ENCODE peak calls at places on chromosomes 13 and 19, in eight cellular contexts. One of them, this sample, is unnamed.

GRCh38 chr19:34082289-34083077 is 89.8 kb upstream of the LSM14A start:
- DNase-seq in cardiac fibroblast: no peak
- DNase-seq in NB4: no peak
- DNase-seq in CD4-positive, CD25-positive, alpha-beta regulatory T cell: no peak
- DNase-seq in anterior cingulate cortex: no peak
- DNase-seq in bronchial epithelial cell: no peak
- DNase-seq in activated naive CD8-positive, alpha-beta T cell treated with anti-CD3 and anti-CD28 coated beads, Interleukin-2, amount 10 ng/mL, durations not matched to agents 7 days and 5 days: no peak
- DNase-seq in psoas muscle: no peak
- DNase-seq in this sample: no peak

GRCh38 chr13:111937763-111938375 is 129.1 kb upstream of the SOX1 start:
- DNase-seq in NB4: no peak
- DNase-seq in psoas muscle: no peak
- DNase-seq in cardiac fibroblast: no peak
- DNase-seq in anterior cingulate cortex: no peak
- DNase-seq in bronchial epithelial cell: peak; percentile 72
- DNase-seq in CD4-positive, CD25-positive, alpha-beta regulatory T cell: no peak
- DNase-seq in activated naive CD8-positive, alpha-beta T cell treated with anti-CD3 and anti-CD28 coated beads, Interleukin-2, amount 10 ng/mL, durations not matched to agents 7 days and 5 days: no peak
- DNase-seq in this sample: peak; percentile 21

GRCh38 chr19:42175952-42176648 is 41.4 kb downstream of the DEDD2 start:
- DNase-seq in activated naive CD8-positive, alpha-beta T cell treated with anti-CD3 and anti-CD28 coated beads, Interleukin-2, amount 10 ng/mL, durations not matched to agents 7 days and 5 days: no peak
- DNase-seq in cardiac fibroblast: peak; percentile 19
- DNase-seq in NB4: no peak
- DNase-seq in bronchial epithelial cell: no peak
- DNase-seq in anterior cingulate cortex: peak; percentile 24
- DNase-seq in psoas muscle: no peak
- DNase-seq in CD4-positive, CD25-positive, alpha-beta regulatory T cell: no peak
- DNase-seq in this sample: no peak

GRCh38 chr13:21676611-21677021 is 5.7 kb downstream of the FGF9 start:
- DNase-seq in psoas muscle: peak; percentile 24
- DNase-seq in cardiac fibroblast: no peak
- DNase-seq in anterior cingulate cortex: no peak
- DNase-seq in NB4: peak; percentile 39
- DNase-seq in CD4-positive, CD25-positive, alpha-beta regulatory T cell: no peak
- DNase-seq in bronchial epithelial cell: no peak
- DNase-seq in activated naive CD8-positive, alpha-beta T cell treated with anti-CD3 and anti-CD28 coated beads, Interleukin-2, amount 10 ng/mL, durations not matched to agents 7 days and 5 days: no peak
- DNase-seq in this sample: no peak

GRCh38 chr19:31491246-31491645 is 142.0 kb upstream of the TSHZ3 start:
- DNase-seq in bronchial epithelial cell: no peak
- DNase-seq in anterior cingulate cortex: no peak
- DNase-seq in NB4: no peak
- DNase-seq in CD4-positive, CD25-positive, alpha-beta regulatory T cell: no peak
- DNase-seq in cardiac fibroblast: peak; percentile 13
- DNase-seq in psoas muscle: no peak
- DNase-seq in activated naive CD8-positive, alpha-beta T cell treated with anti-CD3 and anti-CD28 coated beads, Interleukin-2, amount 10 ng/mL, durations not matched to agents 7 days and 5 days: no peak
- DNase-seq in this sample: no peak

GRCh38 chr19:35484637-35485036 is 5.6 kb downstream of the KRTDAP start:
- DNase-seq in NB4: peak; percentile 36
- DNase-seq in cardiac fibroblast: no peak
- DNase-seq in bronchial epithelial cell: no peak
- DNase-seq in CD4-positive, CD25-positive, alpha-beta regulatory T cell: no peak
- DNase-seq in psoas muscle: no peak
- DNase-seq in anterior cingulate cortex: no peak
- DNase-seq in activated naive CD8-positive, alpha-beta T cell treated with anti-CD3 and anti-CD28 coated beads, Interleukin-2, amount 10 ng/mL, durations not matched to agents 7 days and 5 days: no peak
- DNase-seq in this sample: no peak

GRCh38 chr19:24000656-24001055 is 86.0 kb downstream of the ZNF726 start:
- DNase-seq in psoas muscle: no peak
- DNase-seq in NB4: no peak
- DNase-seq in cardiac fibroblast: no peak
- DNase-seq in bronchial epithelial cell: peak; percentile 47
- DNase-seq in CD4-positive, CD25-positive, alpha-beta regulatory T cell: no peak
- DNase-seq in activated naive CD8-positive, alpha-beta T cell treated with anti-CD3 and anti-CD28 coated beads, Interleukin-2, amount 10 ng/mL, durations not matched to agents 7 days and 5 days: no peak
- DNase-seq in anterior cingulate cortex: no peak
- DNase-seq in this sample: no peak

GRCh38 chr19:18068395-18068794 is 18.3 kb downstream of the IL12RB1 start:
- DNase-seq in psoas muscle: no peak
- DNase-seq in bronchial epithelial cell: no peak
- DNase-seq in cardiac fibroblast: no peak
- DNase-seq in CD4-positive, CD25-positive, alpha-beta regulatory T cell: no peak
- DNase-seq in NB4: no peak
- DNase-seq in anterior cingulate cortex: no peak
- DNase-seq in activated naive CD8-positive, alpha-beta T cell treated with anti-CD3 and anti-CD28 coated beads, Interleukin-2, amount 10 ng/mL, durations not matched to agents 7 days and 5 days: no peak
- DNase-seq in this sample: no peak

GRCh38 chr13:43129021-43129420 is 105.6 kb downstream of the DNAJC15 start:
- DNase-seq in activated naive CD8-positive, alpha-beta T cell treated with anti-CD3 and anti-CD28 coated beads, Interleukin-2, amount 10 ng/mL, durations not matched to agents 7 days and 5 days: no peak
- DNase-seq in NB4: no peak
- DNase-seq in CD4-positive, CD25-positive, alpha-beta regulatory T cell: no peak
- DNase-seq in anterior cingulate cortex: no peak
- DNase-seq in bronchial epithelial cell: no peak
- DNase-seq in psoas muscle: no peak
- DNase-seq in cardiac fibroblast: no peak
- DNase-seq in this sample: no peak

GRCh38 chr13:98285852-98286594 is 109.0 kb upstream of the RNF113B start:
- DNase-seq in cardiac fibroblast: no peak
- DNase-seq in psoas muscle: no peak
- DNase-seq in NB4: no peak
- DNase-seq in CD4-positive, CD25-positive, alpha-beta regulatory T cell: no peak
- DNase-seq in bronchial epithelial cell: no peak
- DNase-seq in anterior cingulate cortex: no peak
- DNase-seq in activated naive CD8-positive, alpha-beta T cell treated with anti-CD3 and anti-CD28 coated beads, Interleukin-2, amount 10 ng/mL, durations not matched to agents 7 days and 5 days: no peak
- DNase-seq in this sample: no peak

GRCh38 chr13:35472308-35473008 is 4.0 kb downstream of the MAB21L1 start:
- DNase-seq in CD4-positive, CD25-positive, alpha-beta regulatory T cell: no peak
- DNase-seq in bronchial epithelial cell: no peak
- DNase-seq in psoas muscle: no peak
- DNase-seq in anterior cingulate cortex: no peak
- DNase-seq in activated naive CD8-positive, alpha-beta T cell treated with anti-CD3 and anti-CD28 coated beads, Interleukin-2, amount 10 ng/mL, durations not matched to agents 7 days and 5 days: peak; percentile 32
- DNase-seq in NB4: no peak
- DNase-seq in cardiac fibroblast: no peak
- DNase-seq in this sample: no peak

GRCh38 chr13:76791290-76791664 is 94.9 kb downstream of the KCTD12 start:
- DNase-seq in bronchial epithelial cell: peak; percentile 23
- DNase-seq in cardiac fibroblast: no peak
- DNase-seq in anterior cingulate cortex: no peak
- DNase-seq in psoas muscle: no peak
- DNase-seq in activated naive CD8-positive, alpha-beta T cell treated with anti-CD3 and anti-CD28 coated beads, Interleukin-2, amount 10 ng/mL, durations not matched to agents 7 days and 5 days: no peak
- DNase-seq in CD4-positive, CD25-positive, alpha-beta regulatory T cell: no peak
- DNase-seq in NB4: no peak
- DNase-seq in this sample: no peak